ENCODE peak calls at places on chromosomes 13 and 19, in four cellular contexts. One of them, this sample, is unnamed.

GRCh38 chr13:28356506-28357064 is 138.3 kb downstream of the FLT1 start:
- DNase-seq in neural progenitor cell: no peak
- DNase-seq in transverse colon: no peak
- DNase-seq in hepatocyte: no peak
- DNase-seq in this sample: no peak

GRCh38 chr19:58522709-58523108 is 3.1 kb upstream of the ZBTB45 start:
- DNase-seq in transverse colon: no peak
- DNase-seq in hepatocyte: no peak
- DNase-seq in neural progenitor cell: no peak
- DNase-seq in this sample: no peak

GRCh38 chr19:28878862-28879566 is 333.9 kb downstream of the UQCRFS1 start:
- DNase-seq in neural progenitor cell: peak
- DNase-seq in transverse colon: peak
- DNase-seq in hepatocyte: peak
- DNase-seq in this sample: peak

GRCh38 chr13:78020861-78021260 is 102.2 kb upstream of the EDNRB start:
- DNase-seq in neural progenitor cell: peak
- DNase-seq in transverse colon: no peak
- DNase-seq in hepatocyte: no peak
- DNase-seq in this sample: no peak

GRCh38 chr13:37263881-37264280 is 158.4 kb upstream of the CSNK1A1L start:
- DNase-seq in hepatocyte: no peak
- DNase-seq in transverse colon: no peak
- DNase-seq in neural progenitor cell: peak
- DNase-seq in this sample: no peak

GRCh38 chr19:2064395-2064787 is 13.3 kb upstream of the MKNK2 start:
- DNase-seq in transverse colon: no peak
- DNase-seq in neural progenitor cell: no peak
- DNase-seq in hepatocyte: no peak
- DNase-seq in this sample: no peak

GRCh38 chr13:38781539-38781938 is 94.7 kb downstream of the FREM2 start:
- DNase-seq in neural progenitor cell: no peak
- DNase-seq in hepatocyte: no peak
- DNase-seq in transverse colon: no peak
- DNase-seq in this sample: no peak

GRCh38 chr13:51614350-51614786 is 30.1 kb downstream of the WDFY2 start:
- DNase-seq in neural progenitor cell: no peak
- DNase-seq in hepatocyte: no peak
- DNase-seq in transverse colon: peak
- DNase-seq in this sample: peak

GRCh38 chr13:43783820-43784219 is 3.0 kb downstream of the ENOX1 start:
- DNase-seq in transverse colon: no peak
- DNase-seq in hepatocyte: peak
- DNase-seq in neural progenitor cell: peak
- DNase-seq in this sample: peak

GRCh38 chr19:14412436-14413071 is 6.6 kb downstream of the DDX39A start:
- DNase-seq in hepatocyte: no peak
- DNase-seq in neural progenitor cell: no peak
- DNase-seq in transverse colon: no peak
- DNase-seq in this sample: no peak

GRCh38 chr13:90253806-90254205 is 1093.7 kb upstream of the MIR17HG start:
- DNase-seq in hepatocyte: no peak
- DNase-seq in transverse colon: no peak
- DNase-seq in neural progenitor cell: no peak
- DNase-seq in this sample: no peak
- H3K27ac ChIP-seq in hepatocyte: no peak
- H3K27ac ChIP-seq in transverse colon: no peak
- H3K27ac ChIP-seq in neural progenitor cell: no peak
- H3K27ac ChIP-seq in this sample: no peak

GRCh38 chr13:113042456-113042855 is 63.1 kb upstream of the F7 start:
- DNase-seq in neural progenitor cell: no peak
- DNase-seq in hepatocyte: no peak
- DNase-seq in transverse colon: no peak
- DNase-seq in this sample: no peak

GRCh38 chr13:113045214-113046007 is 60.2 kb upstream of the F7 start:
- DNase-seq in neural progenitor cell: no peak
- DNase-seq in hepatocyte: no peak
- DNase-seq in transverse colon: no peak
- DNase-seq in this sample: no peak

GRCh38 chr13:113044431-113045114 is 61.0 kb upstream of the F7 start:
- DNase-seq in transverse colon: no peak
- DNase-seq in hepatocyte: no peak
- DNase-seq in neural progenitor cell: no peak
- DNase-seq in this sample: peak

GRCh38 chr13:113043001-113043630 is 62.5 kb upstream of the F7 start:
- DNase-seq in neural progenitor cell: no peak
- DNase-seq in transverse colon: no peak
- DNase-seq in hepatocyte: no peak
- DNase-seq in this sample: no peak

GRCh38 chr13:113043931-113044330 is 61.7 kb upstream of the F7 start:
- DNase-seq in hepatocyte: no peak
- DNase-seq in neural progenitor cell: no peak
- DNase-seq in transverse colon: no peak
- DNase-seq in this sample: no peak
- H3K4me3 ChIP-seq in hepatocyte: no peak
- H3K4me3 ChIP-seq in neural progenitor cell: no peak
- H3K4me3 ChIP-seq in transverse colon: no peak
- H3K4me3 ChIP-seq in this sample: peak

GRCh38 chr13:34414616-34415015 is 527.5 kb upstream of the NBEA start:
- DNase-seq in hepatocyte: no peak
- DNase-seq in transverse colon: no peak
- DNase-seq in neural progenitor cell: no peak
- DNase-seq in this sample: no peak

GRCh38 chr13:34420975-34421719 is 520.9 kb upstream of the NBEA start:
- DNase-seq in neural progenitor cell: no peak
- DNase-seq in hepatocyte: no peak
- DNase-seq in transverse colon: no peak
- DNase-seq in this sample: no peak

GRCh38 chr13:34416833-34417425 is 525.1 kb upstream of the NBEA start:
- DNase-seq in hepatocyte: no peak
- DNase-seq in transverse colon: peak
- DNase-seq in neural progenitor cell: no peak
- DNase-seq in this sample: no peak

GRCh38 chr13:34421849-34422475 is 520.1 kb upstream of the NBEA start:
- DNase-seq in neural progenitor cell: no peak
- DNase-seq in transverse colon: no peak
- DNase-seq in hepatocyte: no peak
- DNase-seq in this sample: no peak

DNA sequence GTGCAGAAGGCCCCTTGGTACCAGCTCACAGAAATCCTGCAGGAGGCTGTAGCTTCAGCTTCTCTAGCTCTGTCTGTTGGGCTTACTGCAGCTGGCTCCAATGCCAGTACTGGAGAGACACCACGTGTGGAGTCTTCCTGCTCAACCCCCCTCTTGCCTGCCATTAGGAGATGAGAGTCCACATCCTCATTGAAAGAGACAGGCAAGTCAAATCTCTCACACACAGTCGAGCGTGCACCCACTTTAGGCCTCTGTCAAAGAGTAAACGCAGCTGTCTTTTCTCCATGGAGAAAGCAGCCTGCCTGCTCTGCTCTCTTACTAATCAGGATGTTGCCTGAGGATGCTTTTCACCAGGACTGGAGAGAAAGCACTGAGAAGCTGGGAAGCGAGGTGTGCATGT is 523.0 kb upstream of the NBEA start:
- DNase-seq in transverse colon: no peak
- DNase-seq in hepatocyte: no peak
- DNase-seq in neural progenitor cell: no peak
- DNase-seq in this sample: no peak
- H3K27ac ChIP-seq in transverse colon: no peak
- H3K27ac ChIP-seq in hepatocyte: no peak
- H3K27ac ChIP-seq in neural progenitor cell: no peak
- H3K27ac ChIP-seq in this sample: no peak

DNA sequence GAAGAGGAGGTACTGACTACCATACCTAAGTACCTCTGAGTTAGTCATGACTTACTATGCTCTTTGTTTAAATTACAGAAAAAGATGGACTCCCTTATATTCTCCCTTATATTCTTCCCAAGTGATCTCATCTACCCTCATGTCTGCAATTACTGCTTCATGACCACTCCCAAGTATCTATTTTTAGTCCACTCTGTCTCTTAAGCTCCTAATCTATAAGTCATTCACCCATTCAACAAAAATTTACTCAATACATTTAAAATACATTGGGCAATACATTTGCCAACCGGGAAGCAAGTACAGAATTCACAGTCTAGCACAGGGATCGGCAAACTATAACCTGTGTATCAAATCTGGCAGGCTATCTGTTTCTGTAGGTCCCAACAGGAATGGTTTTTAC is 42.6 kb downstream of the KPNA3 start:
- DNase-seq in transverse colon: no peak
- DNase-seq in hepatocyte: no peak
- DNase-seq in neural progenitor cell: no peak
- DNase-seq in this sample: no peak
- H3K4me3 ChIP-seq in transverse colon: no peak
- H3K4me3 ChIP-seq in hepatocyte: no peak
- H3K4me3 ChIP-seq in neural progenitor cell: no peak
- H3K4me3 ChIP-seq in this sample: no peak